ENCODE peak calls at places on chromosome 14, in four cellular contexts. I is AG09319, B is mesenchymal stem cell, V is NCI-H1694. L is an unnamed sample.

GRCh38 chr14:61140872-61141271 is 140.3 kb downstream of the TMEM30B start:
- DNase-seq in B (peak; percentile 52), I (no peak), V (no peak), L (no peak)

GRCh38 chr14:50064993-50065392 is 51.4 kb downstream of the VCPKMT start:
- DNase-seq in B (peak; percentile 40), I (no peak), V (no peak), L (no peak)

GRCh38 chr14:65211341-65211987 is 109.1 kb upstream of the MAX start:
- DNase-seq in V (no peak), I (peak; percentile 37), B (peak; percentile 83), L (peak; percentile 66)

GRCh38 chr14:77151245-77151644 is 9.7 kb upstream of the ZDHHC22 start:
- DNase-seq in B (peak; percentile 14), I (no peak), V (peak; percentile 88), L (peak; percentile 34)

GRCh38 chr14:52918486-52918885 is 32.4 kb downstream of the FERMT2 start:
- DNase-seq in V (no peak), I (no peak), B (peak; percentile 80), L (peak; percentile 95)

GRCh38 chr14:104119119-104119699 is 19.2 kb upstream of the KIF26A start:
- DNase-seq in V (no peak), B (no peak), I (no peak), L (no peak)

GRCh38 chr14:77421241-77421640 is 2.1 kb downstream of the NOXRED1 start:
- DNase-seq in V (no peak), I (no peak), B (no peak), L (no peak)

GRCh38 chr14:51963164-51963733 is 26.1 kb upstream of the RTRAF start:
- DNase-seq in B (peak; percentile 26), V (no peak), I (peak; percentile 25), L (peak; percentile 64)

GRCh38 chr14:104966261-104967143 is 11.7 kb downstream of the AHNAK2 start:
- DNase-seq in V (no peak), I (no peak), B (no peak), L (no peak)

GRCh38 chr14:56534656-56535055 is 44.9 kb upstream of the TMEM260 start:
- DNase-seq in I (no peak), V (no peak), B (no peak), L (no peak)

GRCh38 chr14:100012478-100012925 is 52.7 kb upstream of the EVL start:
- DNase-seq in V (no peak), I (no peak), B (peak; percentile 56), L (peak; percentile 40)

GRCh38 chr14:76647699-76648298 is 113.5 kb upstream of the VASH1 start:
- DNase-seq in I (peak; percentile 11), V (peak; percentile 79), B (peak; percentile 41), L (peak; percentile 47)

GRCh38 chr14:21868442-21869046 is 194.9 kb upstream of the OR4E1 start:
- DNase-seq in I (no peak), V (peak; percentile 38), B (peak; percentile 23), L (peak; percentile 90)

GRCh38 chr14:78617735-78618134 is 447.6 kb downstream of the NRXN3 start:
- DNase-seq in V (no peak), B (no peak), I (no peak), L (no peak)

GRCh38 chr14:58118097-58118496 is 33.9 kb downstream of the ARMH4 start:
- DNase-seq in V (no peak), B (no peak), I (no peak), L (no peak)

GRCh38 chr14:95675486-95675885 is 10.7 kb upstream of the TCL1B start:
- DNase-seq in V (no peak), I (no peak), B (no peak), L (no peak)

GRCh38 chr14:55101698-55102097 is 27.4 kb upstream of the LGALS3 start:
- DNase-seq in V (no peak), B (no peak), I (no peak), L (no peak)

GRCh38 chr14:22168092-22168955 is 420.7 kb downstream of the DAD1 start:
- DNase-seq in V (no peak), I (no peak), B (peak; percentile 28), L (no peak)

GRCh38 chr14:93859957-93860356 is 67.2 kb upstream of the FAM181A start:
- DNase-seq in I (no peak), V (peak; percentile 37), B (no peak), L (no peak)

GRCh38 chr14:106185837-106186233 is 659.5 kb downstream of the TMEM121 start:
- DNase-seq in I (no peak), B (no peak), V (no peak), L (no peak)

GRCh38 chr14:39339003-39339402 is 93.2 kb downstream of the FBXO33 start:
- DNase-seq in I (no peak), V (no peak), B (no peak), L (no peak)

GRCh38 chr14:83269583-83269982 is 1735.9 kb upstream of the SEL1L start:
- DNase-seq in V (no peak), I (no peak), B (no peak), L (no peak)

GRCh38 chr14:57302883-57303282 is 34.1 kb downstream of the AP5M1 start:
- DNase-seq in B (no peak), V (no peak), I (no peak), L (no peak)

GRCh38 chr14:70708717-70709570 is 67.2 kb downstream of the TTC9 start:
- DNase-seq in V (no peak), B (no peak), I (no peak), L (no peak)

GRCh38 chr14:105894125-105894977 is 368.0 kb downstream of the TMEM121 start:
- DNase-seq in I (no peak), B (no peak), V (no peak), L (no peak)

GRCh38 chr14:24839617-24840203 is 205.7 kb upstream of the GZMB start:
- DNase-seq in I (no peak), B (no peak), V (no peak), L (no peak)

GRCh38 chr14:72416892-72417291 is 477.0 kb downstream of the DPF3 start:
- DNase-seq in V (peak; percentile 24), I (no peak), B (no peak), L (no peak)

GRCh38 chr14:91373591-91374245 is 43.9 kb downstream of the CCDC88C start:
- DNase-seq in I (no peak), V (peak; percentile 55), B (no peak), L (peak; percentile 63)

GRCh38 chr14:101122114-101122854 is 218.8 kb upstream of the RTL1 start:
- DNase-seq in I (no peak), V (no peak), B (no peak), L (no peak)

GRCh38 chr14:83006071-83006670 is 1472.5 kb upstream of the SEL1L start:
- DNase-seq in B (no peak), V (no peak), I (no peak), L (no peak)

GRCh38 chr14:67191768-67192290 is 2.6 kb downstream of the GARIN2 start:
- DNase-seq in B (no peak), I (no peak), V (no peak), L (no peak)

GRCh38 chr14:51219473-51220448 is 20.3 kb upstream of the TMX1 start:
- DNase-seq in B (peak; percentile 35), V (peak; percentile 23), I (no peak), L (peak; percentile 45)

GRCh38 chr14:52391866-52392600 is 77.9 kb downstream of the PTGER2 start:
- DNase-seq in V (no peak), I (peak; percentile 58), B (no peak), L (peak; percentile 6)

GRCh38 chr14:97878727-97879126 is 1081.5 kb downstream of the VRK1 start:
- DNase-seq in V (no peak), B (no peak), I (no peak), L (no peak)